ENCODE peak calls at places on chromosomes 3 and 15, in seven cellular contexts. C, S, U, R, Q, E and H are unnamed samples.
A peak's percentile ranks its signal among the peaks of the same experiment; 100 is the strongest.

GRCh38 chr3:101665357-101665756 is 11.6 kb downstream of the ZBTB11 start:
- DNase-seq in C (no peak), S (no peak), U (no peak), R (no peak), Q (no peak), E (no peak), H (no peak)

GRCh38 chr15:57411945-57412768 is 35.9 kb downstream of the CGNL1 start:
- DNase-seq in C (no peak), S (no peak), U (no peak), R (no peak), Q (no peak), E (no peak), H (no peak)

GRCh38 chr3:195260286-195260905 is 10.6 kb downstream of the XXYLT1 start:
- DNase-seq in C (peak; percentile 52), S (no peak), U (peak; percentile 27), R (peak; percentile 90), Q (no peak), E (peak; percentile 46), H (no peak)

GRCh38 chr3:129812589-129812988 is 80.9 kb downstream of the TMCC1 start:
- DNase-seq in C (no peak), S (no peak), U (no peak), R (no peak), Q (no peak), E (no peak), H (no peak)

GRCh38 chr3:77513541-77513940 is 473.6 kb downstream of the ROBO2 start:
- DNase-seq in C (no peak), S (peak; percentile 55), U (no peak), R (no peak), Q (no peak), E (no peak), H (no peak)

GRCh38 chr3:144229973-144230372 is 258.4 kb downstream of the DIPK2A start:
- DNase-seq in C (no peak), S (no peak), U (no peak), R (no peak), Q (no peak), E (no peak), H (peak; percentile 2)

GRCh38 chr3:171260899-171261298 is 199.3 kb downstream of the TNIK start:
- DNase-seq in C (no peak), S (no peak), U (no peak), R (no peak), Q (no peak), E (no peak), H (no peak)

GRCh38 chr15:88663216-88663615 is 24.4 kb downstream of the ISG20 start:
- DNase-seq in C (no peak), S (peak; percentile 10), U (no peak), R (peak; percentile 32), Q (no peak), E (no peak), H (no peak)

GRCh38 chr3:68876112-68876713 is 56.1 kb downstream of the TAFA4 start:
- DNase-seq in C (no peak), S (peak; percentile 50), U (no peak), R (no peak), Q (peak; percentile 47), E (no peak), H (peak; percentile 51)

GRCh38 chr3:172709776-172710708 is 825 bp downstream of the NCEH1 start:
- DNase-seq in C (peak; percentile 41), S (peak; percentile 53), U (no peak), R (peak; percentile 51), Q (no peak), E (peak; percentile 61), H (peak; percentile 25)
- H3K4me1 ChIP-seq in C (peaks cover 24% of the 10 kb centered on the region), S (peaks cover 10% of the 10 kb centered on the region), U (peaks cover 6% of the 10 kb centered on the region), R (no peaks in the 10 kb centered on the region), Q (peaks cover 41% of the 10 kb centered on the region), E (peaks cover 12% of the 10 kb centered on the region), H (peaks cover 29% of the 10 kb centered on the region)

GRCh38 chr15:65026756-65027155 is 2.7 kb downstream of the MTFMT start:
- DNase-seq in C (no peak), S (no peak), U (no peak), R (no peak), Q (no peak), E (no peak), H (no peak)
- H3K4me1 ChIP-seq in C (peaks cover 9% of the 10 kb centered on the region), S (no peaks in the 10 kb centered on the region), U (peaks cover 8% of the 10 kb centered on the region), R (no peaks in the 10 kb centered on the region), Q (peaks cover 9% of the 10 kb centered on the region), E (peaks cover 11% of the 10 kb centered on the region), H (peaks cover 15% of the 10 kb centered on the region)

GRCh38 chr3:138370321-138370720 is 21.9 kb downstream of the MRAS start:
- DNase-seq in C (no peak), S (no peak), U (no peak), R (no peak), Q (no peak), E (no peak), H (no peak)
- H3K4me1 ChIP-seq in C (no peaks in the 10 kb centered on the region), S (no peaks in the 10 kb centered on the region), U (no peaks in the 10 kb centered on the region), R (no peaks in the 10 kb centered on the region), Q (no peaks in the 10 kb centered on the region), E (peaks cover 27% of the 10 kb centered on the region), H (no peaks in the 10 kb centered on the region)

DNA sequence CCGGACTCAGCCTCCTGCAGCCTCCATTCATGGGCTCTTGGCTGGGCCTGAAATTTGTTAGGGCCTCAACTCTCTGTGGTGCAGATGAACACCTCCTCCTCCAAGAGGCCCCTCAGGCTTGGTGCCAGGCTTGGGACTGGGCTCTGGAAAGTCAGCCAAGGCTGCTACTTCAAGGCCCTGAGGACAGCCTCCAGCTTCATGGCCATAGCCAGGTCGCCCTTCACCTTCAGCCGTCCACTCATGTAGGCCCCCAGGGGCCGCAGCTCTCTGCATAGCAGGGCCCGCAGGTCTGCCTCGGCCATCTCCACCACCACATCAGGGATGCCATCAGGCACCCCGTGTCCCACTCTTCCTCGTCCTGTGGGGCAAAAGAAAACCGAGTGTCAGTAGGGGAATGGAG is 8.3 kb downstream of the STOML1 start:
- DNase-seq in C (no peak), S (no peak), U (no peak), R (no peak), Q (no peak), E (no peak), H (no peak)
- H3K4me1 ChIP-seq in C (peaks cover 26% of the 10 kb centered on the region), S (peaks cover 54% of the 10 kb centered on the region), U (no peaks in the 10 kb centered on the region), R (no peaks in the 10 kb centered on the region), Q (peaks cover 13% of the 10 kb centered on the region), E (peaks cover 59% of the 10 kb centered on the region), H (peaks cover 39% of the 10 kb centered on the region)

DNA sequence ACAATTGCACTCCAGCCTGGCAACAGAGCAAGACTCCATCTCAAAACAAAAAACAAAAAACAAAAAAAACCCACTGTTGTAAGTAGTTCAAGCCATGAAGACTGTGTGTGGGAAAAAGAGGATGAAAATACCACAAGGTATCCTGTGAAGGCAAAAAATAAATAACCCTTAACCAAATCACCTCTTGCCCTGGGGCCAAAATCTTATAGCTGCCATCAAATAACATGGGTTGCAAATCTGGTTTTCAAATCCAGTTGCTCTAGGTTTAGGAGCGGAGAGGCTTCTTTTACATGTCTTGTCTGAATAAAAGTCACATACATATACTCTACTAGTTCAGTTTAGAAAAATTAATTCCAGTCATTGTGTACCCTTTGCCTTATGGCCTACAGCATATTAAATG is 87.0 kb upstream of the STT3B start:
- DNase-seq in C (no peak), S (no peak), U (no peak), R (no peak), Q (no peak), E (no peak), H (no peak)
- H3K4me1 ChIP-seq in C (no peaks in the 10 kb centered on the region), S (no peaks in the 10 kb centered on the region), U (peaks cover 9% of the 10 kb centered on the region), R (no peaks in the 10 kb centered on the region), Q (no peaks in the 10 kb centered on the region), E (no peaks in the 10 kb centered on the region), H (no peaks in the 10 kb centered on the region)

GRCh38 chr15:43794269-43795037 is 2.3 kb downstream of the SERF2 start:
- DNase-seq in C (no peak), S (peak; percentile 72), U (no peak), R (no peak), Q (no peak), E (no peak), H (no peak)
- H3K4me1 ChIP-seq in C (peaks cover 48% of the 10 kb centered on the region), S (peaks cover 14% of the 10 kb centered on the region), U (peaks cover 17% of the 10 kb centered on the region), R (peaks cover 27% of the 10 kb centered on the region), Q (peaks cover 44% of the 10 kb centered on the region), E (peaks cover 50% of the 10 kb centered on the region), H (no peaks in the 10 kb centered on the region)

GRCh38 chr3:152183473-152183872 is 85.3 kb upstream of the MBNL1 start:
- DNase-seq in C (no peak), S (no peak), U (peak; percentile 25), R (peak; percentile 53), Q (no peak), E (no peak), H (no peak)

GRCh38 chr3:152190636-152191183 is 78.0 kb upstream of the MBNL1 start:
- DNase-seq in C (no peak), S (no peak), U (no peak), R (no peak), Q (no peak), E (no peak), H (no peak)

GRCh38 chr3:152185941-152186630 is 82.6 kb upstream of the MBNL1 start:
- DNase-seq in C (no peak), S (peak; percentile 14), U (no peak), R (no peak), Q (no peak), E (no peak), H (no peak)

GRCh38 chr3:152185287-152185686 is 83.4 kb upstream of the MBNL1 start:
- DNase-seq in C (no peak), S (no peak), U (no peak), R (no peak), Q (no peak), E (no peak), H (no peak)
- H3K4me1 ChIP-seq in C (no peaks in the 10 kb centered on the region), S (peaks cover 7% of the 10 kb centered on the region), U (no peaks in the 10 kb centered on the region), R (no peaks in the 10 kb centered on the region), Q (no peaks in the 10 kb centered on the region), E (no peaks in the 10 kb centered on the region), H (no peaks in the 10 kb centered on the region)

GRCh38 chr3:23735062-23735461 is 70.7 kb upstream of the UBE2E1 start:
- DNase-seq in C (no peak), S (no peak), U (no peak), R (no peak), Q (no peak), E (no peak), H (no peak)
- H3K4me1 ChIP-seq in C (no peaks in the 10 kb centered on the region), S (no peaks in the 10 kb centered on the region), U (no peaks in the 10 kb centered on the region), R (peaks cover 9% of the 10 kb centered on the region), Q (peaks cover 5% of the 10 kb centered on the region), E (peaks cover 7% of the 10 kb centered on the region), H (peaks cover 12% of the 10 kb centered on the region)

GRCh38 chr3:112779558-112780480 is 66.8 kb downstream of the CD200R1L start:
- DNase-seq in C (no peak), S (no peak), U (no peak), R (no peak), Q (no peak), E (no peak), H (no peak)
- H3K4me1 ChIP-seq in C (no peaks in the 10 kb centered on the region), S (peaks cover 42% of the 10 kb centered on the region), U (peaks cover 12% of the 10 kb centered on the region), R (no peaks in the 10 kb centered on the region), Q (no peaks in the 10 kb centered on the region), E (peaks cover 15% of the 10 kb centered on the region), H (peaks cover 40% of the 10 kb centered on the region)